ENCODE peak calls at places on chromosomes 7 and 10, in nine cellular contexts. E is A549; D is CD8-positive, alpha-beta T cell; S is prostate gland; W is IMR-90; Z is heart left ventricle; M is body of pancreas; Q is gastrocnemius medialis; N is left ventricle myocardium inferior. R is an unnamed sample.

GRCh38 chr10:76303682-76304316 is 872.4 kb downstream of the LRMDA start:
- DNase-seq in E (peak; percentile 71), D (no peak), S (peak; percentile 83), W (peak; percentile 71), Z (peak; percentile 74), M (peak; percentile 81), Q (peak; percentile 21), N (peak; percentile 72), R (peak; percentile 73)

GRCh38 chr7:12210179-12211053 is 678 bp upstream of the TMEM106B start:
- DNase-seq in E (no peak), D (no peak), S (peak; percentile 20), W (peak; percentile 8), Z (no peak), M (peak; percentile 76), Q (no peak), N (peak; percentile 14), R (peak; percentile 54)

GRCh38 chr7:101466871-101467270 is 104.2 kb downstream of the COL26A1 start:
- DNase-seq in E (no peak), D (no peak), S (no peak), W (no peak), Z (no peak), M (peak; percentile 55), Q (no peak), N (no peak), R (no peak)

GRCh38 chr7:47895026-47895425 is 53.2 kb downstream of the PKD1L1 start:
- DNase-seq in E (no peak), D (no peak), S (no peak), W (no peak), Z (no peak), M (no peak), Q (no peak), N (no peak), R (no peak)

GRCh38 chr10:69421611-69422308 is 5.0 kb upstream of the TACR2 start:
- DNase-seq in E (no peak), D (no peak), S (peak; percentile 32), W (peak; percentile 41), Z (peak; percentile 76), M (no peak), Q (peak; percentile 84), N (peak; percentile 86), R (peak; percentile 84)

GRCh38 chr7:69780377-69780776 is 182.1 kb downstream of the AUTS2 start:
- DNase-seq in E (peak; percentile 18), D (no peak), S (no peak), W (no peak), Z (no peak), M (no peak), Q (peak; percentile 33), N (no peak), R (no peak)

GRCh38 chr10:72886596-72887522 is 6.7 kb upstream of the OIT3 start:
- DNase-seq in E (no peak), D (no peak), S (no peak), W (peak; percentile 5), Z (peak; percentile 34), M (no peak), Q (no peak), N (no peak), R (no peak)

GRCh38 chr7:105713488-105714465 is 132.5 kb upstream of the EFCAB10 start:
- DNase-seq in E (no peak), D (no peak), S (no peak), W (no peak), Z (no peak), M (no peak), Q (no peak), N (no peak), R (no peak)

GRCh38 chr10:28733245-28733644 is 55.9 kb downstream of the BAMBI start:
- DNase-seq in E (no peak), D (no peak), S (no peak), W (no peak), Z (no peak), M (no peak), Q (no peak), N (no peak), R (no peak)

GRCh38 chr7:111509298-111509697 is 53.0 kb downstream of the IMMP2L start:
- DNase-seq in E (no peak), D (no peak), S (no peak), W (no peak), Z (no peak), M (no peak), Q (no peak), N (no peak), R (no peak)

GRCh38 chr10:96764345-96764744 is 44.0 kb upstream of the PIK3AP1 start:
- DNase-seq in E (no peak), D (no peak), S (no peak), W (no peak), Z (no peak), M (no peak), Q (no peak), N (no peak), R (no peak)
- H3K27ac ChIP-seq in E (no peak overlapping the region), D (no peak overlapping the region), S (no peak overlapping the region), W (no peak overlapping the region), Z (no peak overlapping the region), M (no peak overlapping the region), Q (no peak overlapping the region), N (no peak overlapping the region), R (no peak overlapping the region)

GRCh38 chr10:43960981-43961380 is 312.3 kb upstream of the ZNF32 start:
- DNase-seq in E (no peak), D (no peak), S (no peak), W (no peak), Z (no peak), M (no peak), Q (no peak), N (no peak), R (peak; percentile 10)
- TF ChIP-seq CTCF in E (no peak), D (no peak), S (no peak), W (no peak), Z (no peak), M (no peak), Q (no peak), N (no peak), R (no peak)

DNA sequence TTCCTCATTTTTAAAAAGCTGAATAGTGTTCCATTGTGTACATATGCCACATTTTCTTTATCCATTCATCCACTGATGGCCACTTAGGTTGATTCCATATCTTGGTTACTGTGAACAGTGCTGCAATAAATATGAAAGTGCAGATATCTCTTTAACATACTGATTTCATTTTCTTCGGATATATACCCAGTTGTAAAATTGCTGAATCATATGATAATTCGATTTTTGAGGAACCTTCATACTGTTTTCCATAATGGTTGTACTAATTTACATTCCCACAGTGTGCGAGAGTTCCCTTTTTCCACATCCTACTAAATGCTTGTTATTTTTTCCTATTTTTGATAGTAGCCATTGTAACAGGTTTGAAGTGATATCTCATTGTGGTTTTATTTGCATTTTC is 263.2 kb downstream of the STK31 start:
- DNase-seq in E (no peak), D (no peak), S (no peak), W (no peak), Z (no peak), M (no peak), Q (no peak), N (no peak), R (no peak)
- H3K4me3 ChIP-seq in E (no peak overlapping the region), D (no peak overlapping the region), S (no peak overlapping the region), W (no peak overlapping the region), Z (no peak overlapping the region), M (no peak overlapping the region), Q (no peak overlapping the region), N (no peak overlapping the region), R (no peak overlapping the region)

GRCh38 chr7:123282181-123282580 is 82.4 kb upstream of the SLC13A1 start:
- DNase-seq in E (no peak), D (no peak), S (no peak), W (no peak), Z (no peak), M (no peak), Q (no peak), N (no peak), R (no peak)
- H3K27ac ChIP-seq in E (no peak overlapping the region), D (no peak overlapping the region), S (no peak overlapping the region), W (no peak overlapping the region), Z (no peak overlapping the region), M (no peak overlapping the region), Q (no peak overlapping the region), N (no peak overlapping the region), R (no peak overlapping the region)

GRCh38 chr7:73894851-73895441 is 34.0 kb downstream of the TMEM270 start:
- DNase-seq in E (peak; percentile 67), D (no peak), S (no peak), W (peak; percentile 96), Z (peak; percentile 73), M (peak; percentile 44), Q (peak; percentile 53), N (peak; percentile 85), R (peak; percentile 57)
- TF ChIP-seq CTCF in E (no peak), D (no peak), S (no peak), W (peak; percentile 31), Z (no peak), M (no peak), Q (no peak), N (no peak), R (no peak)

GRCh38 chr7:74294191-74294998 is 5.2 kb downstream of the CLIP2 start:
- DNase-seq in E (no peak), D (no peak), S (no peak), W (no peak), Z (peak; percentile 66), M (peak; percentile 79), Q (no peak), N (peak; percentile 28), R (no peak)

GRCh38 chr7:74293577-74293908 is 4.3 kb downstream of the CLIP2 start:
- DNase-seq in E (no peak), D (no peak), S (no peak), W (no peak), Z (no peak), M (peak; percentile 18), Q (no peak), N (no peak), R (no peak)

GRCh38 chr7:74291535-74291934 is 2.3 kb downstream of the CLIP2 start:
- DNase-seq in E (no peak), D (no peak), S (no peak), W (no peak), Z (no peak), M (no peak), Q (no peak), N (no peak), R (no peak)

GRCh38 chr7:74290999-74291441 is 1.8 kb downstream of the CLIP2 start:
- DNase-seq in E (no peak), D (no peak), S (no peak), W (no peak), Z (no peak), M (peak; percentile 32), Q (no peak), N (no peak), R (no peak)

GRCh38 chr7:74292757-74293576 is 3.8 kb downstream of the CLIP2 start:
- DNase-seq in E (peak; percentile 53), D (no peak), S (no peak), W (no peak), Z (no peak), M (peak; percentile 91), Q (no peak), N (no peak), R (no peak)
- H3K4me3 ChIP-seq in E (peak overlapping the region; percentile 6), D (no peak overlapping the region), S (no peak overlapping the region), W (no peak overlapping the region), Z (no peak overlapping the region), M (no peak overlapping the region), Q (no peak overlapping the region), N (no peak overlapping the region), R (no peak overlapping the region)